ENCODE peak calls at places on chromosomes 16 and 17, in five cellular contexts. V, H, A, F and G are unnamed samples.

GRCh38 chr16:82857693-82858337 is 231.0 kb downstream of the CDH13 start:
- DNase-seq in V (no peak), H (no peak), A (no peak), F (no peak), G (no peak)

GRCh38 chr17:79510071-79510470 is 100.8 kb downstream of the RBFOX3 start:
- DNase-seq in V (no peak), H (no peak), A (no peak), F (no peak), G (no peak)

GRCh38 chr16:48612621-48613020 is 2.6 kb upstream of the N4BP1 start:
- DNase-seq in V (no peak), H (no peak), A (no peak), F (no peak), G (no peak)

GRCh38 chr16:66367968-66368891 is 1.7 kb downstream of the CDH5 start:
- DNase-seq in V (no peak), H (peak; percentile 56), A (no peak), F (no peak), G (no peak)

GRCh38 chr17:225551-225950 is 44.1 kb upstream of the DOC2B start:
- DNase-seq in V (no peak), H (no peak), A (no peak), F (no peak), G (no peak)

GRCh38 chr17:76697702-76698465 is 12.9 kb downstream of the MXRA7 start:
- DNase-seq in V (peak; percentile 77), H (no peak), A (no peak), F (no peak), G (peak; percentile 70)

GRCh38 chr16:89123001-89123830 is 29.6 kb downstream of the ACSF3 start:
- DNase-seq in V (no peak), H (no peak), A (no peak), F (no peak), G (no peak)

GRCh38 chr16:85207357-85207921 is 95.2 kb upstream of the CIBAR2 start:
- DNase-seq in V (peak; percentile 81), H (no peak), A (peak; percentile 65), F (no peak), G (no peak)

GRCh38 chr16:8714143-8714542 is 39.7 kb downstream of the ABAT start:
- DNase-seq in V (no peak), H (no peak), A (no peak), F (no peak), G (no peak)

GRCh38 chr17:77424585-77425344 is 284.0 kb downstream of the SEC14L1 start:
- DNase-seq in V (peak; percentile 99), H (no peak), A (no peak), F (no peak), G (no peak)

GRCh38 chr16:87127766-87128147 is 189.4 kb downstream of the C16orf95 start:
- DNase-seq in V (no peak), H (no peak), A (no peak), F (no peak), G (no peak)
- H3K4ac ChIP-seq in V (no peak overlapping the region), H (no peak overlapping the region), A (no peak overlapping the region), F (no peak overlapping the region), G (no peak overlapping the region)

DNA sequence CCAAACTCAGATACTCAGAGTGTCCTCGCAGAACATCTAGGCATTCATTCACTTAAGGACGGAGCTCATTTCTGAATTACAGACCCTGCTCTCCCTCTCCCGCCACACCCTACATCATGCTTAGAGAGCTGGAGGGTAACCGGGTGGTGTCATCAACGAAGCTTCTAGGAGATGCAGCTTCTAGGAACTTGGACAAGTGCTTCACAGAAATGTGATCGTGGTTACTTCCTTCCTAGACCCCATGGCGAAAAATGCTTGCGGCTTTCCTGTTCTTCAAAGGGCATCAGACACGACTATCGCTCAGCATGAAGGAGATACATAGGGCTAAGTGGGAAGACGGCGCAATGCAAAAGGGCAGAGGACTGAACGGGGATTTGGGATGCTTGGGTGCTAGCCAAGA is 126.8 kb downstream of the ZFHX3 start:
- DNase-seq in V (no peak), H (no peak), A (no peak), F (no peak), G (no peak)
- H2BK12ac ChIP-seq in V (no peak overlapping the region), H (no peak overlapping the region), A (no peak overlapping the region), F (no peak overlapping the region), G (no peak overlapping the region)

GRCh38 chr17:62892069-62892675 is 73.9 kb upstream of the TANC2 start:
- DNase-seq in V (peak; percentile 37), H (no peak), A (no peak), F (no peak), G (no peak)
- H3K4ac ChIP-seq in V (no peak overlapping the region), H (no peak overlapping the region), A (no peak overlapping the region), F (no peak overlapping the region), G (no peak overlapping the region)

GRCh38 chr16:28212532-28212873 is 738 bp upstream of the XPO6 start:
- DNase-seq in V (peak; percentile 48), H (peak; percentile 53), A (peak; percentile 62), F (no peak), G (no peak)

GRCh38 chr16:28213396-28213795 is 1.6 kb upstream of the XPO6 start:
- DNase-seq in V (no peak), H (no peak), A (no peak), F (no peak), G (no peak)

GRCh38 chr16:28219283-28219682 is 7.5 kb upstream of the XPO6 start:
- DNase-seq in V (no peak), H (no peak), A (no peak), F (no peak), G (no peak)

GRCh38 chr16:28218109-28218508 is 6.3 kb upstream of the XPO6 start:
- DNase-seq in V (peak; percentile 56), H (peak; percentile 69), A (peak; percentile 54), F (no peak), G (no peak)

GRCh38 chr16:28217326-28217725 is 5.6 kb upstream of the XPO6 start:
- DNase-seq in V (no peak), H (no peak), A (no peak), F (no peak), G (no peak)
- H2BK12ac ChIP-seq in V (no peak overlapping the region), H (no peak overlapping the region), A (no peak overlapping the region), F (no peak overlapping the region), G (no peak overlapping the region)

DNA sequence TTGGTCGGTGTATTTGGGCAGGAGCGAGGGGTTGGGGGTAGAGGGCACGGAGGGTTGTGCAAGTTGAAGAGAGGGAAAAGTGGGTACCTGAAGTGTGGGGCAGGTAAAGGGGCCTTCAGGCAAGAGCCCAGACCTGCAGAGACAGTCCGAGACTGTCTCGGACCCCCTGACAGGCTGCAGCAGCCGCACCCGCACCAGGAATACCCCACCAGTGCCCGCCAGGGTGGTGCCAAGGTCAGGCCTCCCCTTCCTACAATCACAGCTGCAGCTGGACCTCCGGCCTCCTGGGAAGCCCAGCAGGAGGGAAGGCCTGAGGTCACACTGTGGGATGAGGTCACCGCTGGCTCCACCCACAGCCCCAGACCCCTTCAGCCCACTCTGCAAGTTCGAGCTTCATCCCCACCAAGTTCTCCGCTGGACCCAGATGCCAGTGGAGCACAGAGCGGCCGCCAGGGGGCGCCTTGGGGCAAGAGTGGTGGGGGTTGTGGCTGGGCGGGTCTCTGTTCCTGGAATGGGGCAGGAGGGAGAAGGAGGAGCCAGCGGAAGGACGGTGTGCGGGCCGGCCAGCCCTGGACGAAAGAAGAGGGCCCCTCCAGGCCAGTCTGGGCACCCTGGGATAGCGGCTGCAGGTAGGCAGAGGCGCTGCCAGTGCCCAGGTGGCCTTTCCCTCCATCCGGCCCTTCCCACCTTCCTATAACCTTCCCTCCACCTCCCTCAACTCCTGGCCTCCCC is at the start of gene HSD3B7:
- DNase-seq in V (peak; percentile 79), H (peak; percentile 93), A (peak; percentile 68), F (peak; percentile 74), G (peak; percentile 77)
- H3K4ac ChIP-seq in V (peak within 1 kb of the TSS; percentile 43), H (no peak within 1 kb of the TSS), A (no peak within 1 kb of the TSS), F (no peak within 1 kb of the TSS), G (no peak within 1 kb of the TSS)

GRCh38 chr17:11454096-11454495 is 144.2 kb upstream of the DNAH9 start:
- DNase-seq in V (no peak), H (no peak), A (no peak), F (no peak), G (no peak)
- H2BK12ac ChIP-seq in V (no peak overlapping the region), H (no peak overlapping the region), A (no peak overlapping the region), F (no peak overlapping the region), G (no peak overlapping the region)